ENCODE peak calls at places on chromosome 18, in eight cellular contexts. G is PC-9, S is adrenal gland, N is hepatocyte, K is stomach, X is cardiac muscle cell, F is H9, C is HCT116. V is an unnamed sample.

GRCh38 chr18:55272510-55273243 is 313.4 kb upstream of the CCDC68 start:
- DNase-seq in G (no peak), S (no peak), N (no peak), K (no peak), X (no peak), F (no peak), C (no peak), V (no peak)

GRCh38 chr18:6352275-6352674 is 62.4 kb downstream of the L3MBTL4 start:
- DNase-seq in G (no peak), S (no peak), N (no peak), K (no peak), X (no peak), F (no peak), C (no peak), V (no peak)

GRCh38 chr18:32454667-32455066 is 16.0 kb downstream of the GAREM1 start:
- DNase-seq in G (no peak), S (no peak), N (no peak), K (no peak), X (no peak), F (no peak), C (no peak), V (no peak)

GRCh38 chr18:8933714-8934284 is 168.7 kb upstream of the NDUFV2 start:
- DNase-seq in G (no peak), S (no peak), N (no peak), K (no peak), X (no peak), F (no peak), C (no peak), V (no peak)

GRCh38 chr18:5073026-5073944 is 123.8 kb downstream of the AKAIN1 start:
- DNase-seq in G (no peak), S (peak; percentile 43), N (peak; percentile 65), K (no peak), X (peak; percentile 50), F (peak; percentile 38), C (peak; percentile 13), V (peak; percentile 52)

GRCh38 chr18:34729264-34729663 is 19.2 kb downstream of the DTNA start:
- DNase-seq in G (no peak), S (no peak), N (peak; percentile 75), K (no peak), X (peak; percentile 71), F (peak; percentile 59), C (peak; percentile 29), V (peak; percentile 37)

GRCh38 chr18:48034651-48035555 is 104.4 kb upstream of the SMAD2 start:
- DNase-seq in G (no peak), S (peak; percentile 29), N (no peak), K (no peak), X (peak; percentile 42), F (no peak), C (no peak), V (no peak)

GRCh38 chr18:44128365-44128764 is 552.3 kb upstream of the SETBP1 start:
- DNase-seq in G (no peak), S (no peak), N (no peak), K (no peak), X (no peak), F (no peak), C (no peak), V (no peak)

GRCh38 chr18:8988262-8988871 is 114.1 kb upstream of the NDUFV2 start:
- DNase-seq in G (peak; percentile 49), S (peak; percentile 61), N (peak; percentile 80), K (peak; percentile 59), X (peak; percentile 72), F (peak; percentile 74), C (peak; percentile 52), V (peak; percentile 64)

GRCh38 chr18:79343567-79344207 is 52.0 kb upstream of the NFATC1 start:
- DNase-seq in G (no peak), S (no peak), N (no peak), K (peak; percentile 46), X (no peak), F (no peak), C (no peak), V (no peak)

GRCh38 chr18:35178260-35178659 is 62.6 kb upstream of the ZNF397 start:
- DNase-seq in G (no peak), S (peak; percentile 76), N (no peak), K (no peak), X (no peak), F (no peak), C (no peak), V (no peak)

GRCh38 chr18:52607985-52608384 is 268.0 kb downstream of the DCC start:
- DNase-seq in G (no peak), S (no peak), N (no peak), K (no peak), X (no peak), F (no peak), C (no peak), V (no peak)

GRCh38 chr18:10353791-10354190 is 100.6 kb upstream of the APCDD1 start:
- DNase-seq in G (no peak), S (no peak), N (peak; percentile 58), K (no peak), X (no peak), F (no peak), C (no peak), V (no peak)

GRCh38 chr18:44668280-44668975 is 12.3 kb upstream of the SETBP1 start:
- DNase-seq in G (no peak), S (no peak), N (no peak), K (no peak), X (no peak), F (no peak), C (no peak), V (no peak)

GRCh38 chr18:13611058-13611615 is 115.2 kb downstream of the FAM210A start:
- DNase-seq in G (no peak), S (peak; percentile 41), N (peak; percentile 24), K (no peak), X (no peak), F (peak; percentile 27), C (no peak), V (no peak)

GRCh38 chr18:26133652-26134051 is at the start of gene PSMA8:
- DNase-seq in G (no peak), S (peak; percentile 30), N (peak; percentile 14), K (no peak), X (no peak), F (peak; percentile 65), C (no peak), V (no peak)

GRCh38 chr18:56799756-56800155 is 148.6 kb downstream of the WDR7 start:
- DNase-seq in G (no peak), S (no peak), N (no peak), K (no peak), X (no peak), F (no peak), C (no peak), V (no peak)

GRCh38 chr18:55549474-55550104 is 38.4 kb downstream of the TCF4 start:
- DNase-seq in G (no peak), S (no peak), N (no peak), K (no peak), X (no peak), F (no peak), C (no peak), V (no peak)

GRCh38 chr18:12657849-12658829 is at the start of gene SPIRE1:
- DNase-seq in G (peak; percentile 79), S (peak; percentile 75), N (peak; percentile 85), K (peak; percentile 76), X (peak; percentile 85), F (peak; percentile 71), C (no peak), V (peak; percentile 52)

GRCh38 chr18:74434466-74434865 is 22.6 kb downstream of the DIPK1C start:
- DNase-seq in G (no peak), S (no peak), N (no peak), K (no peak), X (no peak), F (no peak), C (no peak), V (no peak)
- H3K4me1 ChIP-seq in G (no peaks in the 10 kb centered on the region), S (no peaks in the 10 kb centered on the region), N (no peaks in the 10 kb centered on the region), K (no peaks in the 10 kb centered on the region), X (peaks cover 4% of the 10 kb centered on the region), F (peaks cover 12% of the 10 kb centered on the region), C (no peaks in the 10 kb centered on the region), V (no peaks in the 10 kb centered on the region)

GRCh38 chr18:46335551-46336059 is 231.4 kb downstream of the HAUS1 start:
- DNase-seq in G (no peak), S (no peak), N (no peak), K (no peak), X (peak; percentile 53), F (peak; percentile 77), C (no peak), V (no peak)

GRCh38 chr18:46333371-46334199 is 229.4 kb downstream of the HAUS1 start:
- DNase-seq in G (peak; percentile 43), S (no peak), N (peak; percentile 37), K (no peak), X (peak; percentile 74), F (no peak), C (peak; percentile 22), V (no peak)

GRCh38 chr18:46332956-46333355 is 228.8 kb downstream of the HAUS1 start:
- DNase-seq in G (no peak), S (no peak), N (no peak), K (no peak), X (no peak), F (no peak), C (no peak), V (no peak)

GRCh38 chr18:46332286-46332801 is 228.2 kb downstream of the HAUS1 start:
- DNase-seq in G (no peak), S (no peak), N (no peak), K (no peak), X (no peak), F (no peak), C (no peak), V (no peak)

GRCh38 chr18:46334200-46334553 is 230.0 kb downstream of the HAUS1 start:
- DNase-seq in G (no peak), S (no peak), N (peak; percentile 20), K (no peak), X (no peak), F (no peak), C (no peak), V (no peak)
- H3K27me3 ChIP-seq in G (no peaks in the 10 kb centered on the region), S (peaks cover 6% of the 10 kb centered on the region), N (peaks cover 61% of the 10 kb centered on the region), K (peaks cover 60% of the 10 kb centered on the region), X (no peaks in the 10 kb centered on the region), F (peaks cover 10% of the 10 kb centered on the region), C (no peaks in the 10 kb centered on the region), V (no peaks in the 10 kb centered on the region)

GRCh38 chr18:58231930-58232329 is 187.9 kb downstream of the NEDD4L start:
- DNase-seq in G (no peak), S (no peak), N (peak; percentile 64), K (peak; percentile 46), X (no peak), F (no peak), C (no peak), V (no peak)
- TF ChIP-seq CTCF in G (no peak), S (no peak), N (peak; percentile 40), K (peak; percentile 24), X (no peak), F (peak; percentile 45), C (peak; percentile 47), V (peak; percentile 45)

GRCh38 chr18:2959341-2959740 is 53.6 kb downstream of the LPIN2 start:
- DNase-seq in G (no peak), S (no peak), N (no peak), K (no peak), X (no peak), F (no peak), C (no peak), V (no peak)

GRCh38 chr18:2960983-2961696 is 51.8 kb downstream of the LPIN2 start:
- DNase-seq in G (no peak), S (no peak), N (no peak), K (no peak), X (no peak), F (no peak), C (no peak), V (no peak)

GRCh38 chr18:2955966-2956521 is 56.9 kb downstream of the LPIN2 start:
- DNase-seq in G (no peak), S (no peak), N (no peak), K (no peak), X (no peak), F (no peak), C (no peak), V (no peak)

GRCh38 chr18:2961828-2962227 is 51.1 kb downstream of the LPIN2 start:
- DNase-seq in G (no peak), S (no peak), N (no peak), K (no peak), X (peak; percentile 34), F (no peak), C (no peak), V (no peak)

GRCh38 chr18:2958819-2959298 is 54.1 kb downstream of the LPIN2 start:
- DNase-seq in G (no peak), S (no peak), N (peak; percentile 41), K (no peak), X (no peak), F (no peak), C (no peak), V (no peak)
- H3K4me1 ChIP-seq in G (no peaks in the 10 kb centered on the region), S (peaks cover 41% of the 10 kb centered on the region), N (peaks cover 22% of the 10 kb centered on the region), K (peaks cover 58% of the 10 kb centered on the region), X (peaks cover 12% of the 10 kb centered on the region), F (no peaks in the 10 kb centered on the region), C (no peaks in the 10 kb centered on the region), V (no peaks in the 10 kb centered on the region)